ENCODE peak calls at places on chromosome 2, in ten cellular contexts. G is activated T-cell treated with anti-CD3 and anti-CD28 coated beads, Interleukin-2, amount 50 U/mL, for 72 hours; Z is stimulated activated naive CD8-positive, alpha-beta T cell treated with anti-CD3 and anti-CD28 coated beads, Interleukin-15, Interleukin-2, amounts not matched to agents 100 U/mL and 50 U/mL, for 24 hours; P is gastrocnemius medialis; T is body of pancreas; K is A549; H is right cardiac atrium; M is Right ventricle myocardium inferior; S is upper lobe of left lung; C is CD4-positive, CD25-positive, alpha-beta regulatory T cell. L is an unnamed sample.

GRCh38 chr2:39679805-39680204 is 14.1 kb downstream of the TMEM178A start:
- ATAC-seq in M (no peak), G (no peak), S (peak), P (no peak), C (no peak), T (no peak), Z (no peak), H (no peak), K (no peak), L (no peak)

GRCh38 chr2:184444217-184444616 is 154.1 kb upstream of the ZNF804A start:
- ATAC-seq in T (no peak), M (no peak), Z (no peak), K (no peak), C (no peak), G (no peak), S (no peak), P (no peak), H (no peak), L (no peak)

GRCh38 chr2:222355860-222356259 is 57.1 kb upstream of the PAX3 start:
- ATAC-seq in Z (no peak), M (peak), P (peak), C (no peak), H (no peak), T (no peak), S (no peak), G (no peak), K (no peak), L (no peak)

GRCh38 chr2:239984431-239985194 is 40.5 kb downstream of the NDUFA10 start:
- ATAC-seq in M (no peak), Z (no peak), H (no peak), G (no peak), S (no peak), T (no peak), P (no peak), C (no peak), K (no peak), L (no peak)

GRCh38 chr2:54755641-54756326 is 32.3 kb downstream of the EML6 start:
- ATAC-seq in G (no peak), M (no peak), C (no peak), K (no peak), S (no peak), H (no peak), Z (no peak), T (no peak), P (no peak), L (no peak)

GRCh38 chr2:88307817-88308216 is 137.7 kb downstream of the THNSL2 start:
- ATAC-seq in C (no peak), M (no peak), P (no peak), H (no peak), T (no peak), Z (no peak), G (no peak), S (no peak), K (no peak), L (no peak)

GRCh38 chr2:62824378-62824777 is 118.9 kb downstream of the EHBP1 start:
- ATAC-seq in S (no peak), Z (no peak), M (no peak), T (no peak), H (no peak), P (no peak), G (no peak), C (no peak), K (no peak), L (no peak)

GRCh38 chr2:10058251-10059015 is 15.1 kb downstream of the KLF11 start:
- ATAC-seq in Z (no peak), K (no peak), G (no peak), P (no peak), C (no peak), M (no peak), T (no peak), S (no peak), H (peak), L (no peak)

GRCh38 chr2:169513094-169513493 is 3.6 kb downstream of the KLHL41 start:
- ATAC-seq in S (no peak), T (no peak), H (no peak), C (no peak), M (no peak), G (no peak), P (no peak), K (no peak), Z (no peak), L (no peak)

GRCh38 chr2:7692657-7693161 is 775.5 kb downstream of the RNF144A start:
- ATAC-seq in Z (no peak), H (peak), C (no peak), G (no peak), P (peak), M (peak), T (peak), K (peak), S (peak), L (peak)

GRCh38 chr2:201403904-201404303 is 46.8 kb upstream of the FLACC1 start:
- ATAC-seq in C (no peak), T (no peak), S (no peak), K (no peak), Z (no peak), H (no peak), P (no peak), M (no peak), G (no peak), L (no peak)

GRCh38 chr2:83837823-83838222 is 621.3 kb downstream of the SUCLG1 start:
- ATAC-seq in G (no peak), Z (no peak), C (no peak), P (no peak), H (no peak), K (no peak), S (no peak), T (no peak), M (no peak), L (no peak)

GRCh38 chr2:70935468-70936164 is at the start of gene ATP6V1B1:
- ATAC-seq in S (peak), P (no peak), C (no peak), Z (no peak), M (no peak), T (no peak), K (no peak), H (no peak), G (no peak), L (no peak)

GRCh38 chr2:118123561-118124232 is 35.4 kb downstream of the INSIG2 start:
- ATAC-seq in T (peak), C (no peak), P (peak), K (peak), Z (no peak), M (peak), S (peak), H (peak), G (no peak), L (peak)

GRCh38 chr2:128970332-128971116 is 651.9 kb upstream of the HS6ST1 start:
- ATAC-seq in M (no peak), T (no peak), G (no peak), Z (no peak), C (no peak), H (no peak), K (no peak), S (no peak), P (no peak), L (no peak)

L was measured in gastroesophageal sphincter.